ENCODE peak calls at places on chromosomes 16 and 17, in seven cellular contexts. V, J, L, R, O, P and U are unnamed samples.
A peak's percentile ranks its signal among the peaks of the same experiment; 100 is the strongest.

GRCh38 chr16:31214705-31215286 is 877 bp downstream of the TRIM72 start:
- DNase-seq in V (no peak), J (no peak), O (no peak), P (no peak), R (peak; percentile 50), L (no peak), U (no peak)

GRCh38 chr17:38620551-38621277 is 15.0 kb upstream of the SRCIN1 start:
- DNase-seq in R (no peak), V (no peak), O (no peak), P (no peak), L (no peak), J (no peak), U (no peak)

GRCh38 chr16:931651-932500 is 38.9 kb downstream of the LMF1 start:
- DNase-seq in O (no peak), J (no peak), R (no peak), L (no peak), P (no peak), V (no peak), U (no peak)

GRCh38 chr16:8655184-8655717 is 19.2 kb upstream of the ABAT start:
- DNase-seq in O (peak; percentile 83), P (peak; percentile 40), L (no peak), J (peak; percentile 38), V (no peak), R (no peak), U (no peak)

GRCh38 chr16:88616320-88616719 is 22.1 kb upstream of the IL17C start:
- DNase-seq in L (no peak), V (no peak), J (no peak), O (no peak), P (no peak), R (no peak), U (no peak)

GRCh38 chr17:63634163-63634562 is 11.9 kb downstream of the MAP3K3 start:
- DNase-seq in J (no peak), O (peak; percentile 42), V (no peak), L (no peak), P (no peak), R (no peak), U (no peak)

GRCh38 chr16:73093146-73094144 is 45.5 kb upstream of the ZFHX3 start:
- DNase-seq in V (no peak), R (peak; percentile 51), P (no peak), L (no peak), J (no peak), O (no peak), U (peak; percentile 42)

GRCh38 chr16:60203525-60204124 is 1469.5 kb upstream of the GOT2 start:
- DNase-seq in P (no peak), R (no peak), L (peak; percentile 3), O (peak; percentile 29), J (peak; percentile 33), V (no peak), U (no peak)

GRCh38 chr17:64063766-64064224 is 43.4 kb upstream of the ICAM2 start:
- DNase-seq in J (no peak), P (peak; percentile 49), V (no peak), L (no peak), O (peak; percentile 57), R (peak; percentile 28), U (no peak)

GRCh38 chr17:72826602-72827001 is 265.9 kb downstream of the SLC39A11 start:
- DNase-seq in P (no peak), J (no peak), L (no peak), V (no peak), O (no peak), R (no peak), U (no peak)

GRCh38 chr17:82283208-82283749 is 9.8 kb upstream of the CSNK1D start:
- DNase-seq in L (no peak), O (peak; percentile 89), J (peak; percentile 69), R (no peak), V (no peak), P (peak; percentile 52), U (no peak)

GRCh38 chr17:3659541-3660111 is 8.8 kb downstream of the TAX1BP3 start:
- DNase-seq in J (peak; percentile 95), O (no peak), R (peak; percentile 84), V (peak; percentile 81), P (no peak), L (peak; percentile 82), U (peak; percentile 94)

GRCh38 chr17:73802314-73802713 is 158.1 kb upstream of the SDK2 start:
- DNase-seq in J (no peak), L (no peak), V (no peak), P (no peak), R (no peak), O (no peak), U (no peak)

GRCh38 chr16:66007717-66008116 is 358.8 kb upstream of the CDH5 start:
- DNase-seq in P (no peak), L (peak; percentile 63), O (no peak), J (peak; percentile 72), V (no peak), R (no peak), U (no peak)

GRCh38 chr16:4244254-4244812 is 2.5 kb upstream of the SRL start:
- DNase-seq in P (no peak), R (no peak), O (peak; percentile 52), L (no peak), J (no peak), V (no peak), U (no peak)

GRCh38 chr17:43356999-43357398 is 41.8 kb upstream of the ARL4D start:
- DNase-seq in J (peak; percentile 69), P (no peak), V (no peak), O (no peak), R (peak; percentile 89), L (peak; percentile 74), U (no peak)

GRCh38 chr16:48542966-48543365 is 67.0 kb downstream of the N4BP1 start:
- DNase-seq in L (no peak), O (no peak), V (no peak), P (no peak), J (no peak), R (no peak), U (no peak)

GRCh38 chr17:22506231-22506630 is 813.9 kb downstream of the KCNJ18 start:
- DNase-seq in O (no peak), V (no peak), P (no peak), L (no peak), J (no peak), R (no peak), U (no peak)

GRCh38 chr16:82379601-82380000 is 209.6 kb upstream of the MPHOSPH6 start:
- DNase-seq in V (no peak), L (no peak), P (no peak), R (no peak), O (no peak), J (no peak), U (no peak)

GRCh38 chr17:31327534-31328526 is 6.4 kb upstream of the EVI2A start:
- DNase-seq in V (no peak), J (peak; percentile 73), P (no peak), R (no peak), L (no peak), O (no peak), U (no peak)

GRCh38 chr17:48633266-48633816 is 7.2 kb upstream of the HOXB9 start:
- DNase-seq in L (no peak), P (no peak), R (no peak), O (no peak), V (no peak), J (no peak), U (no peak)

GRCh38 chr16:68517606-68518161 is 21.4 kb upstream of the ZFP90 start:
- DNase-seq in P (no peak), O (peak; percentile 63), L (no peak), R (no peak), J (no peak), V (no peak), U (no peak)

GRCh38 chr17:33050611-33051140 is 59.0 kb downstream of the SPACA3 start:
- DNase-seq in O (no peak), V (no peak), P (no peak), L (no peak), J (no peak), R (no peak), U (no peak)

GRCh38 chr17:63399316-63399715 is 46.8 kb downstream of the CYB561 start:
- DNase-seq in L (peak; percentile 59), J (peak; percentile 68), V (no peak), P (no peak), R (no peak), O (no peak), U (no peak)

GRCh38 chr17:306116-306515 is 46.5 kb downstream of the RPH3AL start:
- DNase-seq in V (no peak), P (no peak), R (no peak), O (no peak), L (no peak), J (no peak), U (no peak)

GRCh38 chr16:15913046-15913698 is 24.8 kb upstream of the CEP20 start:
- DNase-seq in R (no peak), P (no peak), O (no peak), L (no peak), J (no peak), V (no peak), U (no peak)

GRCh38 chr16:68759062-68759461 is 22.0 kb downstream of the CDH1 start:
- DNase-seq in P (no peak), R (no peak), J (no peak), O (no peak), V (no peak), L (no peak), U (no peak)

GRCh38 chr17:81189670-81190530 is 23.9 kb upstream of the AATK start:
- DNase-seq in J (no peak), R (no peak), O (no peak), P (no peak), V (no peak), L (no peak), U (no peak)

GRCh38 chr16:49856741-49857330 is 924 bp upstream of the ZNF423 start:
- DNase-seq in V (no peak), P (no peak), R (peak; percentile 84), J (peak; percentile 79), O (peak; percentile 60), L (peak; percentile 29), U (peak; percentile 76)

GRCh38 chr16:14132696-14133048 is 61.6 kb downstream of the MRTFB start:
- DNase-seq in O (no peak), P (no peak), L (no peak), R (no peak), V (no peak), J (peak; percentile 41), U (no peak)